ENCODE peak calls at places on chromosomes 5 and 9, in five cellular contexts. B is AG04450, H is mucosa of descending colon, C is AG09319, F is activated B cell treated with CpG ODN at 0.5 μM for 24 hours. O is an unnamed sample.

GRCh38 chr5:124652514-124652819 is 94.0 kb downstream of the ZNF608 start:
- DNase-seq in C (no peak), B (no peak), F (no peak), H (no peak), O (no peak)

GRCh38 chr9:4433379-4433778 is 56.9 kb upstream of the SLC1A1 start:
- DNase-seq in B (no peak), F (no peak), H (no peak), C (no peak), O (no peak)

GRCh38 chr9:89484475-89485404 is 13.2 kb downstream of the SEMA4D start:
- DNase-seq in C (no peak), F (no peak), H (no peak), B (no peak), O (no peak)

GRCh38 chr5:61052870-61053269 is 107.9 kb downstream of the NDUFAF2 start:
- DNase-seq in B (peak), F (no peak), H (peak), C (peak), O (no peak)

GRCh38 chr5:100900142-100900795 is 2.8 kb downstream of the ST8SIA4 start:
- DNase-seq in H (peak), F (no peak), C (no peak), B (no peak), O (peak)

GRCh38 chr5:176533390-176533789 is 3.8 kb downstream of the RNF44 start:
- DNase-seq in C (no peak), H (peak), F (no peak), B (no peak), O (no peak)

GRCh38 chr9:14277761-14278160 is 36.2 kb downstream of the NFIB start:
- DNase-seq in H (no peak), C (no peak), B (no peak), F (no peak), O (no peak)

GRCh38 chr5:84218546-84218945 is 166.1 kb downstream of the EDIL3 start:
- DNase-seq in H (no peak), B (no peak), F (no peak), C (no peak), O (no peak)

GRCh38 chr5:29051509-29051908 is 2013.1 kb upstream of the CDH9 start:
- DNase-seq in B (no peak), H (no peak), F (no peak), C (no peak), O (no peak)

GRCh38 chr9:96361668-96362067 is 21.8 kb downstream of the SLC35D2 start:
- DNase-seq in F (no peak), B (no peak), C (no peak), H (no peak), O (no peak)

GRCh38 chr5:53201746-53202145 is 92.2 kb upstream of the MOCS2 start:
- DNase-seq in H (no peak), F (no peak), C (no peak), B (no peak), O (no peak)

GRCh38 chr9:20269620-20270019 is 352.7 kb downstream of the MLLT3 start:
- DNase-seq in H (no peak), C (no peak), B (no peak), F (no peak), O (no peak)

GRCh38 chr9:134171316-134172197 is 7.2 kb upstream of the RNU6ATAC start:
- DNase-seq in H (no peak), F (no peak), B (no peak), C (peak), O (no peak)

GRCh38 chr5:15004506-15004905 is 132.9 kb upstream of the ANKH start:
- DNase-seq in F (no peak), B (no peak), C (no peak), H (no peak), O (no peak)

DNA sequence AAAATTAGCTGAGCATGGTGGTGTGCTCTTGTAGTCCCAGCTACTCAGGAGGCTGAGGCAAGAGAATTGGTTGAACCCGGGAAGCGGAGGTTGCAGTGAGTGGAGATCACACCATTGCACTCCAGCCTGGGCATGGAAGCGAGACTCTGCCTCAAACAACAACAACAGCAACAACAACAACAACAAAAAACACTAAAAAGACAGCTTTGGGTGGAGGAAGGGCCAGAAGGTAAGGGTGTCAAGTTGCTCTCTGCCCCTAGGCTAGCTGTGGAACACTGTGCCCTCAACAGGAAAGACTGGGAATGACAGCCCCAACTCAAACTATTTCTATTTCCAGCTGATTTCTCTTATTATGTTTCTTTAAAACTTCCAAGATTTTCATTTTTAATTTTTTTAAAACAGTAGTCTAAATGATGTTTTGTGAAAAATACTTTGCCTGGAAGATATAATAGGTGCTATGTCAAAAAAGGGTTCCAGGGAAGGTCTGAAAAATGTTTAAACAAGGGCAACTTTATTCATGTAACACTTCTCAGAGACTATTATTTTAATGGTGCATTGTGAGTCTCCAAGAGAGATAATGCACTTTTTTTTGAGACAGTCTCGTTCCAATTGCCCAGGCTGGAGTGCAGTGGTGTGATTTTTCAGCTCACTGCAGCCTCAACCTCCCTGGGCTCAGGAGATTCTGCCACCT is 29.9 kb downstream of the CLINT1 start:
- DNase-seq in B (no peak), H (no peak), C (no peak), F (no peak), O (no peak)
- TF ChIP-seq CTCF in B (peak), H (no peak), C (peak), F (no peak), O (no peak)

DNA sequence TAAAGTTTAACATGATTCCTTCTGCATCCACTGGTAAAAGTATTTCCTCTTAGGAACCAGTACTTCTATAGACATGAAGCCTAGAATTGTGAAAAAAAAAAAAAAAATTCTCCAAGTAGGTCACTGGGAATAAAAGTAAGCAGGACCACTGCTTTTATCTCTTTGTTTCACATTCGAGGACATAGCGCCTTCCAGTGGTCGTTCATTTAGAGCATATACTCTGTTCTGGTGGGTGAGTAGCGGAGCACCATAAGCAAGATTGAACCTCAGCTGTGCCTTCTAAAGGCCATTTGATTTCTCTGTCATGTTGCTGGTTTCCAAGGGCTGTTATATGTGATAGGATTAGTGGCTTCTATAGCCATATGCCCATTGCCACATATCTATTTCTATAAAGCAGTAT is 393.1 kb downstream of the TMEM232 start:
- DNase-seq in F (no peak), H (peak), B (no peak), C (no peak), O (no peak)
- TF ChIP-seq CTCF in F (no peak), H (no peak), B (no peak), C (no peak), O (no peak)

DNA sequence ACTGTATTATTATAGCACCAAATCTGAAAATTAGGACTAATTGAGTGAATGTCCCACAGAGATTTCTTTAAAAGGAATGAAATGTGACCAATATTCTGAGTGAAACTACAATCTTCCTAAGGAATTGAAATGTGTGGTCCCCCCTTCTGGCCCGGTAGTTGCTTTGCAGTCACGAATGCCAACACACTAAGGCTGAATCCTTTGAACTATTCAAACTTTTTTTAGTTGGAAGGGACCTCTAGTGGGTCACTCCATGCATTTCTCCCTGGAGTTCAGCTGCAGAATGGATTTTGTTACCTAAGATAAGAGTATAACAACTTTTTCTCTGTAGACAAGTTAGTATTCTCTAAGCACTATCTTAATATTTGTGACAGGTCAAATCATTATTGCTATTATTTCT is 2.8 kb downstream of the CDH6 start:
- DNase-seq in B (no peak), F (no peak), H (no peak), C (peak), O (no peak)
- TF ChIP-seq CTCF in B (peak), F (no peak), H (no peak), C (peak), O (no peak)

GRCh38 chr5:163079618-163080017 is 357.8 kb upstream of the CCNG1 start:
- DNase-seq in F (no peak), C (no peak), B (no peak), H (no peak), O (no peak)
- TF ChIP-seq CTCF in F (no peak), C (no peak), B (no peak), H (no peak), O (no peak)

GRCh38 chr5:145701404-145701803 is 133.7 kb downstream of the PRELID2 start:
- DNase-seq in B (no peak), C (no peak), H (no peak), F (no peak), O (no peak)

GRCh38 chr5:145699846-145700245 is 135.3 kb downstream of the PRELID2 start:
- DNase-seq in H (no peak), B (no peak), F (no peak), C (no peak), O (no peak)

DNA sequence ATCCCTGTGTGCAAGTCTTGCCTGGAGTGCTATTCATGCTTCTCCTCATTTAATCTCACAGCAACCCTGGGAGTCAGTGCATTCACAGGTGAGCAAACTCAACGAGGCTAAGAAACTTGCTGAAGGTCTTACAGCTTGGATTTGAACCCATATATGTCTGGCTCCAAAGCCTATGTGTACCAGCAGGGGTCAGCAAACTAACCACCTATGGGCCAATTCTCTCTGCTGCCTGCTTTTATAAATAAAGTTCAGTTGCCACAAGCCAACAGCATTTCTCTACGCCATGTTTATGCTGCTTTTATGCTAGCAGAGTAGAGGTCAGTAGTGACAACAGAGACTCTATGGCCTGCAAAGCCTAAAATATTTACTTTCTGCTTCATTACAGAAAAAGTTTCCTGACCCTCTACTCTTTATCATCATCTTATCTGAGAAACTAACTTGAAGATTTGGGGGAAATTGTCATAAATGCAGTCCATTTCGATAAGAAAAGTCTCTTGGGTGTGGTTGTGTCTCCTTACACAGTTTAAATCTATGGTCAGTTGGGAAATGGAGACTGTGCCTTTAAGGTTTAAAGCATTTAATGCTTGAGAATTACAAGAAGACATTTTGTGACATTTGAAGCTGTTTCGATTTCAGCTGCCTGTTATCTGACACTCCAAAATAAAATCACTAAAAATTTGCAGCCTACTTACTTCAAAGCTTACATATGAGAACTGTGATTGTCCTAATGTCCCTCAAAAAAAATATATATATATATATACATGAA is 137.7 kb downstream of the PRELID2 start:
- DNase-seq in H (peak), C (no peak), F (no peak), B (peak), O (peak)
- TF ChIP-seq CTCF in H (no peak), C (peak), F (no peak), B (peak), O (peak)

GRCh38 chr5:1292139-1292538 is 2.7 kb downstream of the TERT start:
- DNase-seq in B (no peak), C (no peak), H (no peak), F (no peak), O (no peak)
- TF ChIP-seq CTCF in B (no peak), C (no peak), H (no peak), F (no peak), O (peak)